ENCODE peak calls at places on chromosomes 1 and 21, in nine cellular contexts. F is HL-60, E is AG09309, T is IMR-90, S is tibial artery, M is brain microvascular endothelial cell, G is fibroblast of villous mesenchyme, O is hepatocyte, B is GM12865. X is an unnamed sample.

GRCh38 chr1:209355415-209355814 is 228.1 kb upstream of the CAMK1G start:
- DNase-seq in F (no peak), E (no peak), T (no peak), S (no peak), M (no peak), G (no peak), O (no peak), B (no peak), X (no peak)

GRCh38 chr1:161816201-161816600 is 50.1 kb downstream of the ATF6 start:
- DNase-seq in F (no peak), E (peak), T (peak), S (no peak), M (peak), G (peak), O (no peak), B (no peak), X (peak)

GRCh38 chr1:214946615-214947014 is 135.9 kb upstream of the KCNK2 start:
- DNase-seq in F (no peak), E (no peak), T (no peak), S (no peak), M (no peak), G (no peak), O (no peak), B (no peak), X (no peak)

GRCh38 chr1:157156058-157156541 is 17.9 kb upstream of the ETV3 start:
- DNase-seq in F (no peak), E (no peak), T (peak), S (peak), M (peak), G (peak), O (peak), B (peak), X (peak)

GRCh38 chr1:14037101-14037807 is 337.3 kb downstream of the PRDM2 start:
- DNase-seq in F (no peak), E (no peak), T (no peak), S (no peak), M (no peak), G (no peak), O (no peak), B (no peak), X (no peak)

GRCh38 chr1:41356752-41357151 is 4.5 kb upstream of the FOXO6 start:
- DNase-seq in F (no peak), E (no peak), T (no peak), S (no peak), M (no peak), G (no peak), O (no peak), B (no peak), X (no peak)

GRCh38 chr1:3736708-3737107 is 15.5 kb upstream of the CCDC27 start:
- DNase-seq in F (no peak), E (no peak), T (no peak), S (no peak), M (no peak), G (no peak), O (no peak), B (no peak), X (no peak)

GRCh38 chr1:169138866-169139670 is 32.6 kb downstream of the ATP1B1 start:
- DNase-seq in F (no peak), E (no peak), T (no peak), S (no peak), M (no peak), G (no peak), O (no peak), B (peak), X (no peak)

GRCh38 chr1:220462756-220463155 is 65.2 kb upstream of the MARK1 start:
- DNase-seq in F (no peak), E (no peak), T (no peak), S (no peak), M (no peak), G (no peak), O (peak), B (no peak), X (no peak)

GRCh38 chr1:15501208-15502032 is 22.6 kb downstream of the CASP9 start:
- DNase-seq in F (no peak), E (no peak), T (peak), S (no peak), M (peak), G (peak), O (peak), B (peak), X (peak)

GRCh38 chr1:41682149-41682548 is 197.7 kb upstream of the EDN2 start:
- DNase-seq in F (no peak), E (no peak), T (no peak), S (no peak), M (no peak), G (no peak), O (no peak), B (no peak), X (no peak)

GRCh38 chr1:48917901-48918603 is 141.4 kb upstream of the BEND5 start:
- DNase-seq in F (no peak), E (no peak), T (no peak), S (no peak), M (no peak), G (no peak), O (peak), B (no peak), X (no peak)

GRCh38 chr1:7677815-7678214 is 93.3 kb upstream of the VAMP3 start:
- DNase-seq in F (no peak), E (no peak), T (no peak), S (no peak), M (no peak), G (no peak), O (no peak), B (no peak), X (no peak)

GRCh38 chr1:53398585-53399365 is 60.4 kb upstream of the DMRTB1 start:
- DNase-seq in F (no peak), E (no peak), T (no peak), S (peak), M (no peak), G (no peak), O (no peak), B (no peak), X (no peak)

GRCh38 chr1:164604541-164604940 is 45.6 kb downstream of the PBX1 start:
- DNase-seq in F (no peak), E (peak), T (peak), S (no peak), M (no peak), G (peak), O (no peak), B (no peak), X (peak)

GRCh38 chr21:32256873-32257620 is 21.8 kb downstream of the MIS18A start:
- DNase-seq in F (no peak), E (peak), T (peak), S (peak), M (peak), G (peak), O (peak), B (peak), X (peak)

GRCh38 chr1:214022229-214022791 is 34.5 kb downstream of the PROX1 start:
- DNase-seq in F (no peak), E (no peak), T (no peak), S (no peak), M (no peak), G (no peak), O (no peak), B (no peak), X (no peak)

GRCh38 chr1:118151312-118151937 is 33.6 kb downstream of the SPAG17 start:
- DNase-seq in F (no peak), E (peak), T (peak), S (no peak), M (peak), G (peak), O (peak), B (peak), X (peak)

GRCh38 chr1:115830963-115831362 is 10.0 kb downstream of the NHLH2 start:
- DNase-seq in F (no peak), E (no peak), T (no peak), S (no peak), M (no peak), G (no peak), O (no peak), B (no peak), X (no peak)

GRCh38 chr1:111517464-111518225 is 14.2 kb upstream of the ADORA3 start:
- DNase-seq in F (no peak), E (no peak), T (no peak), S (no peak), M (no peak), G (no peak), O (no peak), B (peak), X (no peak)

GRCh38 chr1:178060789-178061556 is 32.9 kb upstream of the RASAL2 start:
- DNase-seq in F (no peak), E (peak), T (peak), S (no peak), M (peak), G (peak), O (peak), B (no peak), X (peak)

DNA sequence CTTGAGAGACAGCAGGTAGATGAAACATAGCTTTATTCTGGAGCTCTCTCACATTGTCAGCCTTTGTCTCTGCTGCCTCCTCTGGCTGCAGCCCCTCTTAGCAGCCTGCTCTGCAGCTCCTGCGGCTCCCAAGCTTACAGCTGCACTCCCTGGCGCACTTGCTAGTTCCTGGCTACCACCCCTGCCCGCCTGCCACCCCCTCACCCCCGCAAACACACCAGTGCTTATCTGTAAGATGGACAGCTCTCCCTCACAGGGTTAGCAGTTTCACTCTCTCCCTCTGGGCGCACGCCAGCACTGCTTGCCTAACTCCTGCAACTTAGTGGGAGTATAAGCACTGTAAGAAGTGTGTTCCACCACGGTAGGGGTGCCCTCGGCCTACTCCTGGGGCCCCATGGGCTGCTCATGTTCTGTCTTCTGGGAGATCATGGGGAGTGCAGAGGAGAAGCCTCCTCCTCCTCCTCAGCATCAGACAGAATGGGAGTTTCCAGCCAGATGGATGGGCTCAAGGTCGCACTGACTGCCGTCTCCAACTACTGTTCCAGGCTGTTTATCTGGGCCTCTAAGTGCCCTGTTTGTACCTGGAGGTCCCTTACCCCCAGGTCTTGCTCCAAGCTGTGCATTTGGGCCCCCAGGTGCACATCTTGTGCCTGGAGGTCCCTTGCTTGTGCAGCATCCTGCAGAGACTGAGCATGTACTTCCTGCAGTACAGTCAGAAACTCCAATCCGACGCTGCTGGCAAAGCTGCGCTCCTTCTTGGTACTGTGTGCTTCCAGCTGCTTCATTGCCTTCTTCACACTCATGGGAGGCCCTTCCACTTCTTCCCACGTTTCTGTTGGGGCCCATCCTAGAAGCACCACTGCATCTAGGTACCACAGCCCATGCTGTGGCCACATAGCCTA is 1388.1 kb downstream of the AMY1C start:
- DNase-seq in F (no peak), E (no peak), T (no peak), S (no peak), M (no peak), G (no peak), O (peak), B (peak), X (no peak)
- TF ChIP-seq CTCF in F (no peak), E (no peak), T (no peak), S (no peak), M (peak), G (no peak), O (peak), B (peak), X (no peak)

GRCh38 chr1:74908797-74909196 is 175.8 kb downstream of the TYW3 start:
- DNase-seq in F (no peak), E (no peak), T (no peak), S (no peak), M (no peak), G (no peak), O (no peak), B (no peak), X (no peak)
- H3K4me3 ChIP-seq in F (no peak), E (no peak), T (no peak), S (no peak), M (no peak), G (no peak), O (no peak), B (no peak), X (no peak)

DNA sequence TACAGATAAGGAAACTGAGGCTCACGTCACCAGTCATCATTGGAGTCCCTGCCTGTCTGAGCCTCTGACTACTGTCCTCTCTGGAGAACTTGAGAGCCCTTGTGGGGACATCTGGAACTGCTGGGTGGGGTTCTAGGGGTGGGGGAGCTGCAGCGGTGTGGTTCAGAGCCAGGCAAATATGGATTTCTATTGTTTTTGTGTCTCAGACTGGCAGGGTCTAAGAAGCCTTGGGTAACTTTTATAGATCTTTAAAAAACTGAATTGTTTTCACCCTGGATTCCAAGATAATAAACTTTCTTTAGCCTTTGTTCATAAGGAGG is 46.9 kb downstream of the IER5 start:
- DNase-seq in F (no peak), E (no peak), T (no peak), S (peak), M (peak), G (peak), O (no peak), B (peak), X (peak)
- TF ChIP-seq CTCF in F (no peak), E (peak), T (peak), S (no peak), M (peak), G (peak), O (peak), B (peak), X (peak)

GRCh38 chr1:172450524-172450885 is 6.6 kb upstream of the PIGC start:
- DNase-seq in F (no peak), E (no peak), T (no peak), S (no peak), M (no peak), G (no peak), O (peak), B (no peak), X (no peak)
- H3K4me3 ChIP-seq in F (no peak), E (no peak), T (no peak), S (no peak), M (no peak), G (no peak), O (no peak), B (no peak), X (no peak)

GRCh38 chr1:188594542-188595235 is 1765.9 kb downstream of the PLA2G4A start:
- DNase-seq in F (no peak), E (no peak), T (no peak), S (no peak), M (no peak), G (no peak), O (no peak), B (no peak), X (no peak)
- TF ChIP-seq CTCF in F (no peak), E (no peak), T (no peak), S (no peak), M (peak), G (no peak), O (peak), B (no peak), X (peak)

GRCh38 chr1:152459596-152460528 is 45.8 kb upstream of the CRNN start:
- DNase-seq in F (peak), E (peak), T (peak), S (peak), M (peak), G (peak), O (no peak), B (peak), X (peak)
- H3K4me3 ChIP-seq in F (no peak), E (no peak), T (no peak), S (peak), M (no peak), G (no peak), O (no peak), B (peak), X (no peak)

DNA sequence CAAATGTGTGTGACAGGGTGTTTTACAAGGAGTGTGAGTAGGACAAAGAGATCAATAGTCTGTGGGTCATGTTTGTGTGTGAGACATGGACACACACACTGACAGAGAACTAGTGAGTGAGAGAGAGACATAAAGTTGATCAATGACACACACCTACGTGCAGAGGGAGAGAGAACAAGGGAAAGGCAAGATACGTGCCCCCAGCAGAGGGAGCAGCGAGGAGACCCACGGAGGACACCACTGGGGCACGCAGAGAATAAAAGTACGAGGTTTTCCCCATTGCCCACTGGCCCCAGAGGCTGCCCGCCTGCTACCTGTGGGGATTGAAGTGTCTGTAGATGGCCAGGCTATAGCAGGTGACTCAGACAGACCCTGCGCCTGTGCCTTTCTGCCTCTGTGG is 130.2 kb upstream of the CSF3R start:
- DNase-seq in F (no peak), E (no peak), T (no peak), S (no peak), M (no peak), G (no peak), O (no peak), B (no peak), X (no peak)
- TF ChIP-seq CTCF in F (no peak), E (no peak), T (no peak), S (no peak), M (peak), G (no peak), O (peak), B (no peak), X (no peak)

X was measured in cardiac fibroblast.